ENCODE peak calls at places on chromosomes 3 and 15, in six cellular contexts. Z is lower lobe of right lung, Y is tibial nerve, U is AG10803, L is HFF-Myc, I is cardiac fibroblast. E is an unnamed sample.

GRCh38 chr3:84318273-84318809 is 640.4 kb upstream of the CADM2 start:
- DNase-seq in L (no peak), I (no peak), U (no peak), Y (no peak), Z (no peak), E (no peak)

GRCh38 chr3:117557469-117557868 is 847.9 kb downstream of the TUSC7 start:
- DNase-seq in U (no peak), I (no peak), Y (no peak), Z (no peak), L (no peak), E (no peak)

GRCh38 chr3:165254812-165255211 is 58.6 kb upstream of the SLITRK3 start:
- DNase-seq in I (peak), U (peak), L (no peak), Y (no peak), Z (no peak), E (peak)

GRCh38 chr3:100913870-100914654 is 79.2 kb downstream of the ABI3BP start:
- DNase-seq in Y (no peak), L (no peak), Z (no peak), U (no peak), I (peak), E (peak)

GRCh38 chr3:140440446-140440845 is 237.4 kb upstream of the TRIM42 start:
- DNase-seq in Y (no peak), I (no peak), L (no peak), U (no peak), Z (no peak), E (no peak)

GRCh38 chr3:124360140-124360539 is 368.2 kb upstream of the ROPN1 start:
- DNase-seq in Z (no peak), I (no peak), U (peak), Y (no peak), L (no peak), E (no peak)

GRCh38 chr15:23823508-23823907 is 136.4 kb upstream of the NDN start:
- DNase-seq in Z (no peak), I (no peak), Y (no peak), L (no peak), U (no peak), E (no peak)

GRCh38 chr15:65310431-65311137 is 6.1 kb downstream of the RNU5B-1 start:
- DNase-seq in Z (peak), Y (no peak), L (no peak), I (no peak), U (peak), E (no peak)

GRCh38 chr3:21392521-21392920 is 358.5 kb downstream of the ZNF385D start:
- DNase-seq in Z (no peak), U (peak), I (peak), Y (no peak), L (no peak), E (peak)

GRCh38 chr3:15646924-15647511 is 45.5 kb downstream of the BTD start:
- DNase-seq in Z (no peak), Y (no peak), U (peak), L (peak), I (peak), E (peak)

GRCh38 chr3:39207361-39208192 is 15.2 kb upstream of the XIRP1 start:
- DNase-seq in Y (no peak), U (no peak), I (no peak), L (no peak), Z (no peak), E (no peak)

GRCh38 chr3:182393830-182394367 is 399.4 kb upstream of the ATP11B start:
- DNase-seq in I (no peak), Y (no peak), U (no peak), L (no peak), Z (no peak), E (no peak)

GRCh38 chr15:56038015-56038414 is 44.6 kb upstream of the NEDD4 start:
- DNase-seq in U (peak), L (peak), Z (no peak), Y (no peak), I (peak), E (peak)

GRCh38 chr3:41710646-41711388 is 251.1 kb downstream of the ULK4 start:
- DNase-seq in Y (no peak), Z (no peak), L (peak), I (peak), U (peak), E (peak)

GRCh38 chr15:62241135-62241770 is 76.2 kb upstream of the C2CD4B start:
- DNase-seq in L (no peak), Z (no peak), I (peak), Y (no peak), U (no peak), E (no peak)

GRCh38 chr3:127652246-127652995 is 20.3 kb upstream of the ABTB1 start:
- DNase-seq in Z (peak), U (peak), L (no peak), I (peak), Y (no peak), E (peak)

GRCh38 chr3:23928525-23928924 is 11.6 kb downstream of the RPL15 start:
- DNase-seq in U (no peak), Z (no peak), L (no peak), I (peak), Y (no peak), E (no peak)

GRCh38 chr3:5227812-5228211 is 40.3 kb downstream of the EDEM1 start:
- DNase-seq in I (peak), U (peak), L (no peak), Z (no peak), Y (no peak), E (peak)

GRCh38 chr15:32107477-32108080 is 77.3 kb downstream of the CHRNA7 start:
- DNase-seq in Z (no peak), Y (no peak), I (no peak), U (no peak), L (no peak), E (no peak)

GRCh38 chr15:60932051-60932915 is 296.8 kb downstream of the RORA start:
- DNase-seq in U (peak), Z (no peak), Y (no peak), L (no peak), I (peak), E (peak)

GRCh38 chr15:41207687-41208448 is 22.7 kb downstream of the EXD1 start:
- DNase-seq in Y (no peak), Z (no peak), U (peak), I (peak), L (no peak), E (peak)
- H3K4me3 ChIP-seq in Y (no peak), Z (no peak), U (no peak), I (no peak), L (no peak), E (no peak)

GRCh38 chr3:120983321-120983665 is 75.3 kb downstream of the STXBP5L start:
- DNase-seq in I (no peak), Z (no peak), Y (no peak), L (no peak), U (no peak), E (no peak)

GRCh38 chr3:120985242-120985641 is 77.2 kb downstream of the STXBP5L start:
- DNase-seq in U (no peak), Y (no peak), L (no peak), I (no peak), Z (no peak), E (no peak)

GRCh38 chr3:120983841-120984240 is 75.8 kb downstream of the STXBP5L start:
- DNase-seq in L (no peak), Y (no peak), I (peak), Z (no peak), U (no peak), E (no peak)

GRCh38 chr3:120982608-120983320 is 74.8 kb downstream of the STXBP5L start:
- DNase-seq in U (no peak), Z (no peak), L (no peak), Y (no peak), I (no peak), E (no peak)
- TF ChIP-seq CTCF in U (no peak), Z (no peak), L (no peak), Y (no peak), I (no peak), E (no peak)

GRCh38 chr3:109059289-109059688 is 58.6 kb downstream of the MORC1 start:
- DNase-seq in I (no peak), L (no peak), Y (no peak), U (no peak), Z (no peak), E (no peak)
- H3K4me3 ChIP-seq in I (no peak), L (no peak), Y (no peak), U (no peak), Z (no peak), E (no peak)

GRCh38 chr3:112333386-112334334 is 704 bp downstream of the CD200 start:
- DNase-seq in I (peak), U (peak), Z (no peak), Y (no peak), L (no peak), E (peak)

GRCh38 chr3:112338021-112338726 is 5.2 kb downstream of the CD200 start:
- DNase-seq in U (no peak), L (no peak), Y (no peak), Z (no peak), I (peak), E (peak)

GRCh38 chr3:112327371-112327951 is 5.5 kb upstream of the CD200 start:
- DNase-seq in U (peak), I (peak), L (peak), Y (no peak), Z (no peak), E (peak)

GRCh38 chr3:112334709-112335108 is 1.8 kb downstream of the CD200 start:
- DNase-seq in U (no peak), Z (no peak), Y (no peak), L (no peak), I (no peak), E (peak)

DNA sequence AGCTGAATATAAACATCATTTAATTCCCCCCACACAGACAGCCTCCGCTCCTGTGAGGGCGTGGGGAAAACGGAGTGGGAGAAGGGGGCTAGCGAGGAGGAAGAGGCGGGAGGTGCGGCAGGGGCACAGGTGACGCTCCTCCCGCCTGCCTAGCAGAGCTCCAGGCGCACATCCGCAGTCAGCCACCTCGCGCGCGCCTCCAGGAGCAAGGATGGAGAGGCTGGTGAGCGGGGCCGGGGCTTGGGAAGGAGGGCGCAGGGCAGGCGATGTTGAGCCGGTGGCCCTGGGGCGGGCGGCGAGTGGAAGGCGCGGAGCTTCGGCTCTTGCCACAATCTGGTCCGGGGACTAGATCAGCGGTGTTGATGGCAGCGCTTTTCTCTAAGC is at the start of gene CD200:
- DNase-seq in Y (peak), I (peak), L (no peak), U (peak), Z (peak), E (no peak)
- TF ChIP-seq CTCF in Y (no peak), I (no peak), L (no peak), U (no peak), Z (no peak), E (peak)

GRCh38 chr3:57161915-57162314 is 3.2 kb downstream of the IL17RD start:
- DNase-seq in L (no peak), I (no peak), Y (no peak), Z (no peak), U (no peak), E (no peak)
- H3K4me3 ChIP-seq in L (no peak), I (no peak), Y (no peak), Z (no peak), U (no peak), E (no peak)

GRCh38 chr3:137509354-137510045 is 254.6 kb upstream of the SOX14 start:
- DNase-seq in U (no peak), Z (no peak), Y (no peak), I (no peak), L (no peak), E (no peak)

GRCh38 chr3:137514853-137515252 is 249.3 kb upstream of the SOX14 start:
- DNase-seq in Z (no peak), Y (no peak), U (no peak), I (no peak), L (no peak), E (no peak)

DNA sequence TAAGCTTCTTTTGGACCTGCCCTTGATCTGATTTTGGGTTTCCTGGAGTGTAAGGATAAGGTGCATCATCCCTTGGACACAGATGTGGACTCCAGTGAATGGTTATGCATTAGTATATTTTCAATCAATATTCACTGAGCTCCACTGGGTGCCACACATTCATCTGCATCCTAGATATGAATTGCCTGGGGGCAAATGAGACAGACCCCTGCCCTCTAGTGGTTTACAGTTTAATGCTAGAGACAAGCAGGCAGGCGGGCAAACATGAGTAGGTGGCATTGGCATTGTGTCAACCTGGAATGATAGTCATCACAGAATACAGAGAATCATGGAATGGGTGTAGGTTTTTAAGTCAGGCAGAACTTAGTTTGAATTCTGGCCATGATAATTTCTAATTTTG is 252.5 kb upstream of the SOX14 start:
- DNase-seq in Y (no peak), L (no peak), U (no peak), I (no peak), Z (no peak), E (no peak)
- TF ChIP-seq CTCF in Y (no peak), L (no peak), U (no peak), I (no peak), Z (no peak), E (no peak)